ENCODE peak calls at places on chromosomes 11 and 22, in six cellular contexts. L, B, C, F, W and E are unnamed samples.

GRCh38 chr22:33274214-33274828 is 216.1 kb upstream of the SYN3 start:
- DNase-seq in L (peak; percentile 36), B (no peak), C (no peak), F (no peak), W (peak; percentile 67), E (peak; percentile 35)

GRCh38 chr11:35761887-35762286 is 99.3 kb downstream of the TRIM44 start:
- DNase-seq in L (no peak), B (no peak), C (no peak), F (no peak), W (no peak), E (no peak)

GRCh38 chr11:46850829-46851380 is 4.8 kb upstream of the CKAP5 start:
- DNase-seq in L (no peak), B (no peak), C (no peak), F (no peak), W (peak; percentile 35), E (no peak)

GRCh38 chr11:67337257-67337656 is 16.1 kb downstream of the POLD4 start:
- DNase-seq in L (no peak), B (no peak), C (no peak), F (no peak), W (no peak), E (no peak)

GRCh38 chr22:31790240-31790639 is 36.4 kb downstream of the DEPDC5 start:
- DNase-seq in L (no peak), B (no peak), C (no peak), F (no peak), W (no peak), E (no peak)

GRCh38 chr11:69456712-69457111 is 24.8 kb upstream of the LINC01488 start:
- DNase-seq in L (no peak), B (no peak), C (no peak), F (no peak), W (no peak), E (no peak)

GRCh38 chr11:10294289-10294953 is 402 bp upstream of the SBF2 start:
- DNase-seq in L (peak; percentile 74), B (peak; percentile 41), C (peak; percentile 45), F (peak; percentile 42), W (peak; percentile 83), E (peak; percentile 75)

GRCh38 chr22:49627217-49628181 is 200.2 kb downstream of the BRD1 start:
- DNase-seq in L (no peak), B (no peak), C (no peak), F (no peak), W (peak; percentile 74), E (no peak)

GRCh38 chr11:29485641-29486040 is 531.2 kb downstream of the KCNA4 start:
- DNase-seq in L (peak; percentile 43), B (no peak), C (no peak), F (no peak), W (no peak), E (no peak)

GRCh38 chr11:967995-968751 is 42.5 kb downstream of the AP2A2 start:
- DNase-seq in L (no peak), B (no peak), C (no peak), F (no peak), W (peak; percentile 60), E (no peak)

GRCh38 chr22:39664485-39665200 is 94.1 kb downstream of the CACNA1I start:
- DNase-seq in L (no peak), B (no peak), C (no peak), F (no peak), W (peak; percentile 100), E (no peak)

GRCh38 chr11:2534131-2534956 is 89.5 kb downstream of the KCNQ1 start:
- DNase-seq in L (peak; percentile 16), B (no peak), C (peak; percentile 86), F (no peak), W (peak; percentile 74), E (no peak)

DNA sequence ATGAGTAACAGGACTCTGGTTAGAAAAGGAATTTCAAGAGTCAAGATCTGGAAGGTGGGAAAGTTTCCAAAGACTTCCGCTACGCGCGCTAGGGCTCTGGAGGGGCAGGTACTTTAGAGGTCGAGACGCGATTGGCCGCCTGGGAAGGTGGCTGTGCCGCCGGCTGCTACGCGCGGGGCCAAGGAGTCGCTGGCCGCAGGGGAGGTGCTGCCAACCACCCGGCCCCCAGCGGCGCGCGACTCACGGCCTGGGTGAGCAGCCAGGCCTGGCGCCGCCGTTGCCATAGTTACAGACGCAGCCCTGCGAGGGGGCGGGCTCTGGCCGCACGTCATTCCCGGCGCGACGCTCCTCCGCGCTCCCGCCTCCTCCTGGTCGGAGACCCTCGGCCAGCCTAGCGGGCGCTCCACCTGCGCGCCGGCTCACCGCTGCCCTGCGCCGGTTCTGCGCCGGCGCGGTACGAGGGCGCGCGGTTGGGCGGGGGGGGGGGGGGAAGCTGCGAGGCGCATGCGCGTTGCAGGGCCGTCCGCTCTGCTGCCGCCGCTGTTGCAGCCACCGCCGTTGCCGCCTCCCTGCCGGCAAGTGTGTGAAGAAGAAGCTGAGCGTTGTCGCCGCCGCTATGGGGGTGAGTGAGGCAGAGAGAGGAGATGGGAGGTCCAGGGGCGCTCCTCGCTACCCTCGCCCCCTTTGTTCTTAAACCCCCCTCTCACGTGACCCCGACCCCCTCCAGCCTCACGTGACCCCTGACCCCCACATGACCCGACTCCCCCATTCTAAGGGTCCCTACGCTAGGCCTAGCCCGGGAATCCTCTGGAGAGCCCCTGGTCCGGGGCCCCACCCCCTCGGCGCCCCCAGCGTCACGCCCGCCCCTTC is at the start of gene NAA40:
- DNase-seq in L (peak; percentile 97), B (peak; percentile 98), C (peak; percentile 99), F (peak; percentile 78), W (peak; percentile 100), E (peak; percentile 91)
- H3K4me3 ChIP-seq in L (peak within 1 kb of the TSS; percentile 89), B (peak within 1 kb of the TSS; percentile 82), C (peak within 1 kb of the TSS; percentile 95), F (peak within 1 kb of the TSS; percentile 84), W (peak within 1 kb of the TSS; percentile 84), E (peak within 1 kb of the TSS; percentile 77)

GRCh38 chr11:30595929-30596328 is 9.8 kb upstream of the MPPED2 start:
- DNase-seq in L (no peak), B (no peak), C (no peak), F (no peak), W (no peak), E (no peak)
- H3K4me3 ChIP-seq in L (no peak overlapping the region), B (no peak overlapping the region), C (no peak overlapping the region), F (no peak overlapping the region), W (no peak overlapping the region), E (no peak overlapping the region)

GRCh38 chr11:71339178-71339881 is 87.0 kb upstream of the SHANK2 start:
- DNase-seq in L (peak; percentile 39), B (no peak), C (no peak), F (no peak), W (no peak), E (peak; percentile 12)
- H3K4me3 ChIP-seq in L (peak overlapping the region; percentile 33), B (no peak overlapping the region), C (no peak overlapping the region), F (no peak overlapping the region), W (no peak overlapping the region), E (no peak overlapping the region)

GRCh38 chr11:121435796-121436511 is 16.2 kb upstream of the SORL1 start:
- DNase-seq in L (no peak), B (no peak), C (no peak), F (no peak), W (no peak), E (no peak)
- H3K4me3 ChIP-seq in L (no peak overlapping the region), B (no peak overlapping the region), C (no peak overlapping the region), F (no peak overlapping the region), W (no peak overlapping the region), E (no peak overlapping the region)

DNA sequence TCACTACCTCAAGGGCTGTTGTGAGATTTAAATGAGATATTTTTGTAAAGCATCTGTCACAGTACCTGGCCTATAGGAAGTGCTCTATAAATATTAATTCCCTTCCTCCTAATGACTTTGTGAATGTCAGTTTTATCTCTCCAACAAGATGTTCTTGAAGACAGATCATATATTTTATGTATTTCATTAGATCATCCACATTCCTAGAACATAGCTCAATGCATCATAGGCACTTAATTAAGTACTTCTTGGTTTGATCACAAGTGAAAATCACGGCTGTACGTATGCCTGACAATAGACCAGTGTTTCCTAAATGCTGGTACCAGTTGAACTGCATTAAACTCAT is 49.9 kb downstream of the RAB30 start:
- DNase-seq in L (no peak), B (no peak), C (no peak), F (no peak), W (no peak), E (peak; percentile 28)
- H3K4me3 ChIP-seq in L (no peak overlapping the region), B (no peak overlapping the region), C (no peak overlapping the region), F (no peak overlapping the region), W (no peak overlapping the region), E (no peak overlapping the region)

GRCh38 chr22:30196141-30196866 is 50.3 kb downstream of the LIF start:
- DNase-seq in L (peak; percentile 100), B (peak; percentile 83), C (peak; percentile 93), F (peak; percentile 100), W (peak; percentile 69), E (peak; percentile 100)

GRCh38 chr22:30196867-30197336 is 49.7 kb downstream of the LIF start:
- DNase-seq in L (no peak), B (no peak), C (no peak), F (no peak), W (peak; percentile 44), E (no peak)

GRCh38 chr22:30197389-30197788 is 49.2 kb downstream of the LIF start:
- DNase-seq in L (no peak), B (no peak), C (no peak), F (no peak), W (no peak), E (no peak)

GRCh38 chr22:30193031-30193794 is 53.3 kb downstream of the LIF start:
- DNase-seq in L (no peak), B (no peak), C (no peak), F (no peak), W (no peak), E (no peak)

GRCh38 chr22:30195245-30196140 is 51.1 kb downstream of the LIF start:
- DNase-seq in L (peak; percentile 22), B (no peak), C (peak; percentile 96), F (peak; percentile 58), W (no peak), E (peak; percentile 55)
- H3K4me3 ChIP-seq in L (peak overlapping the region; percentile 56), B (no peak overlapping the region), C (no peak overlapping the region), F (no peak overlapping the region), W (no peak overlapping the region), E (no peak overlapping the region)